ENCODE peak calls at places on chromosomes 2 and 18, in seven cellular contexts. One of them, this sample, is unnamed.

GRCh38 chr2:62787381-62787780 is 81.9 kb downstream of the EHBP1 start:
- DNase-seq in cardiac muscle cell: peak; percentile 49
- DNase-seq in sigmoid colon: no peak
- DNase-seq in K562: peak; percentile 24
- DNase-seq in left lung: no peak
- DNase-seq in neural progenitor cell: peak; percentile 42
- DNase-seq in Peyer's patch: no peak
- DNase-seq in this sample: peak; percentile 74

GRCh38 chr2:237577956-237578870 is 11.8 kb downstream of the PRLH start:
- DNase-seq in cardiac muscle cell: no peak
- DNase-seq in sigmoid colon: no peak
- DNase-seq in K562: no peak
- DNase-seq in left lung: no peak
- DNase-seq in neural progenitor cell: no peak
- DNase-seq in Peyer's patch: no peak
- DNase-seq in this sample: no peak

GRCh38 chr2:203453858-203454451 is 81.1 kb downstream of the RAPH1 start:
- DNase-seq in cardiac muscle cell: peak; percentile 55
- DNase-seq in sigmoid colon: no peak
- DNase-seq in K562: peak; percentile 58
- DNase-seq in left lung: no peak
- DNase-seq in neural progenitor cell: peak; percentile 30
- DNase-seq in Peyer's patch: no peak
- DNase-seq in this sample: peak; percentile 27

GRCh38 chr18:23716516-23716915 is 27.3 kb downstream of the LAMA3 start:
- DNase-seq in cardiac muscle cell: no peak
- DNase-seq in sigmoid colon: no peak
- DNase-seq in K562: peak; percentile 22
- DNase-seq in left lung: no peak
- DNase-seq in neural progenitor cell: no peak
- DNase-seq in Peyer's patch: no peak
- DNase-seq in this sample: peak; percentile 21

GRCh38 chr2:42742740-42743666 is 20.9 kb downstream of the OXER1 start:
- DNase-seq in cardiac muscle cell: no peak
- DNase-seq in sigmoid colon: no peak
- DNase-seq in K562: no peak
- DNase-seq in left lung: no peak
- DNase-seq in neural progenitor cell: no peak
- DNase-seq in Peyer's patch: no peak
- DNase-seq in this sample: no peak

GRCh38 chr2:240913810-240914644 is 7.9 kb downstream of the CROCC2 start:
- DNase-seq in cardiac muscle cell: peak; percentile 65
- DNase-seq in sigmoid colon: peak; percentile 76
- DNase-seq in K562: peak; percentile 54
- DNase-seq in left lung: no peak
- DNase-seq in neural progenitor cell: peak; percentile 82
- DNase-seq in Peyer's patch: peak; percentile 51
- DNase-seq in this sample: peak; percentile 84

GRCh38 chr2:61423714-61424113 is 47.2 kb downstream of the USP34 start:
- DNase-seq in cardiac muscle cell: no peak
- DNase-seq in sigmoid colon: no peak
- DNase-seq in K562: no peak
- DNase-seq in left lung: no peak
- DNase-seq in neural progenitor cell: no peak
- DNase-seq in Peyer's patch: no peak
- DNase-seq in this sample: no peak

GRCh38 chr18:5543854-5544389 is at the start of gene EPB41L3:
- DNase-seq in cardiac muscle cell: peak; percentile 61
- DNase-seq in sigmoid colon: peak; percentile 84
- DNase-seq in K562: no peak
- DNase-seq in left lung: peak; percentile 50
- DNase-seq in neural progenitor cell: peak; percentile 55
- DNase-seq in Peyer's patch: no peak
- DNase-seq in this sample: no peak

GRCh38 chr2:52934354-52934898 is 833.2 kb upstream of the CHAC2 start:
- DNase-seq in cardiac muscle cell: no peak
- DNase-seq in sigmoid colon: no peak
- DNase-seq in K562: no peak
- DNase-seq in left lung: no peak
- DNase-seq in neural progenitor cell: no peak
- DNase-seq in Peyer's patch: no peak
- DNase-seq in this sample: no peak

GRCh38 chr2:60394467-60394866 is 159.0 kb downstream of the BCL11A start:
- DNase-seq in cardiac muscle cell: no peak
- DNase-seq in sigmoid colon: no peak
- DNase-seq in K562: no peak
- DNase-seq in left lung: no peak
- DNase-seq in neural progenitor cell: no peak
- DNase-seq in Peyer's patch: no peak
- DNase-seq in this sample: no peak

GRCh38 chr2:188338463-188338862 is 46.8 kb downstream of the GULP1 start:
- DNase-seq in cardiac muscle cell: no peak
- DNase-seq in sigmoid colon: no peak
- DNase-seq in K562: no peak
- DNase-seq in left lung: no peak
- DNase-seq in neural progenitor cell: no peak
- DNase-seq in Peyer's patch: no peak
- DNase-seq in this sample: no peak

GRCh38 chr2:46885376-46885775 is 30.2 kb downstream of the MCFD2 start:
- DNase-seq in cardiac muscle cell: no peak
- DNase-seq in sigmoid colon: peak; percentile 17
- DNase-seq in K562: no peak
- DNase-seq in left lung: no peak
- DNase-seq in neural progenitor cell: no peak
- DNase-seq in Peyer's patch: no peak
- DNase-seq in this sample: no peak

GRCh38 chr18:62576858-62577512 is 54.2 kb downstream of the ZCCHC2 start:
- DNase-seq in cardiac muscle cell: no peak
- DNase-seq in sigmoid colon: no peak
- DNase-seq in K562: no peak
- DNase-seq in left lung: no peak
- DNase-seq in neural progenitor cell: no peak
- DNase-seq in Peyer's patch: no peak
- DNase-seq in this sample: no peak

GRCh38 chr2:150888337-150888736 is 373.3 kb downstream of the RBM43 start:
- DNase-seq in cardiac muscle cell: no peak
- DNase-seq in sigmoid colon: no peak
- DNase-seq in K562: no peak
- DNase-seq in left lung: no peak
- DNase-seq in neural progenitor cell: no peak
- DNase-seq in Peyer's patch: no peak
- DNase-seq in this sample: no peak

GRCh38 chr2:231227309-231228162 is 29.1 kb downstream of the ARMC9 start:
- DNase-seq in cardiac muscle cell: peak; percentile 77
- DNase-seq in sigmoid colon: peak; percentile 88
- DNase-seq in K562: peak; percentile 70
- DNase-seq in left lung: peak; percentile 57
- DNase-seq in neural progenitor cell: peak; percentile 84
- DNase-seq in Peyer's patch: peak; percentile 54
- DNase-seq in this sample: peak; percentile 79

GRCh38 chr2:71136174-71136573 is 5.7 kb downstream of the MPHOSPH10 start:
- DNase-seq in cardiac muscle cell: no peak
- DNase-seq in sigmoid colon: no peak
- DNase-seq in K562: no peak
- DNase-seq in left lung: no peak
- DNase-seq in neural progenitor cell: no peak
- DNase-seq in Peyer's patch: no peak
- DNase-seq in this sample: no peak

GRCh38 chr18:70422061-70422965 is 133.5 kb downstream of the SOCS6 start:
- DNase-seq in cardiac muscle cell: no peak
- DNase-seq in sigmoid colon: peak; percentile 84
- DNase-seq in K562: peak; percentile 7
- DNase-seq in left lung: peak; percentile 87
- DNase-seq in neural progenitor cell: no peak
- DNase-seq in Peyer's patch: no peak
- DNase-seq in this sample: peak; percentile 24

GRCh38 chr2:69200107-69200520 is 186.9 kb downstream of the GFPT1 start:
- DNase-seq in cardiac muscle cell: no peak
- DNase-seq in sigmoid colon: peak; percentile 70
- DNase-seq in K562: no peak
- DNase-seq in left lung: no peak
- DNase-seq in neural progenitor cell: no peak
- DNase-seq in Peyer's patch: no peak
- DNase-seq in this sample: no peak

GRCh38 chr18:58557013-58557435 is 71.9 kb downstream of the ALPK2 start:
- DNase-seq in cardiac muscle cell: no peak
- DNase-seq in sigmoid colon: no peak
- DNase-seq in K562: no peak
- DNase-seq in left lung: no peak
- DNase-seq in neural progenitor cell: no peak
- DNase-seq in Peyer's patch: peak; percentile 85
- DNase-seq in this sample: no peak

GRCh38 chr2:74498500-74499268 is 719 bp downstream of the LBX2 start:
- DNase-seq in cardiac muscle cell: peak; percentile 45
- DNase-seq in sigmoid colon: no peak
- DNase-seq in K562: no peak
- DNase-seq in left lung: no peak
- DNase-seq in neural progenitor cell: peak; percentile 88
- DNase-seq in Peyer's patch: no peak
- DNase-seq in this sample: no peak

GRCh38 chr2:74501335-74502071 is 2.1 kb upstream of the LBX2 start:
- DNase-seq in cardiac muscle cell: no peak
- DNase-seq in sigmoid colon: no peak
- DNase-seq in K562: peak; percentile 34
- DNase-seq in left lung: no peak
- DNase-seq in neural progenitor cell: peak; percentile 41
- DNase-seq in Peyer's patch: no peak
- DNase-seq in this sample: no peak

GRCh38 chr2:74499269-74499939 is at the start of gene LBX2:
- DNase-seq in cardiac muscle cell: peak; percentile 47
- DNase-seq in sigmoid colon: no peak
- DNase-seq in K562: no peak
- DNase-seq in left lung: no peak
- DNase-seq in neural progenitor cell: peak; percentile 60
- DNase-seq in Peyer's patch: no peak
- DNase-seq in this sample: no peak

GRCh38 chr2:74500578-74500946 is 1.2 kb upstream of the LBX2 start:
- DNase-seq in cardiac muscle cell: no peak
- DNase-seq in sigmoid colon: no peak
- DNase-seq in K562: no peak
- DNase-seq in left lung: no peak
- DNase-seq in neural progenitor cell: no peak
- DNase-seq in Peyer's patch: no peak
- DNase-seq in this sample: no peak

DNA sequence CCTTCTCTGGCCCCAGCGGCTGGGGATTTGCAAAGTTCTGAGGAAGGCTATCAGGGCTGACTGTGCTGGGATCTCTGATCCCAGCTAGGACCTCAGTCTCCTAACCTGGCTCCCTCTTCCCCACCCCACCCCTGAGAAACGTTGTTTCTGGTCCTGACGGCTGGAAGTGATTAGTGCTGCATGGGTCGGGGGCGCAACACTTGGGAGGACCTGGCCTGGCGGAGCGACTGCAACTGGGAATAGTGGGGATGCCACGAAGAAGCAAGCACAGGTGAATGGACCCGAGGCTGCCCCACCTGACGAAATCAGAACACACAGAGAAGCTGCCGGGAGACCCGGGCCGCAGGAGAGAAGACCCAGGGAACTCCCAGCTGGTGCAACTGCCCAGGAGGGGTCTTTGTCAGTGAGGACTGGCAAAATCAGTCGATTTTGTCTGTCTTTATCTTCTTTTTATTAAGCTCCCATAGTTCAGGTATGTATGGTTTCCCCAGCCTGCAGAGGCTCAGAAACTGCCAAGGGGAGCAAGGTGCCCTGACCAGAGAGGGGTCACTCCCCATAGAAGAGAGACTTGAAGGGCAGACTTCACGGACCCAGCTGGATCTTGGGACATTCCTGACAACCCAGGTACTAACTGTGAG is 656 bp upstream of the LBX2 start:
- DNase-seq in cardiac muscle cell: no peak
- DNase-seq in sigmoid colon: no peak
- DNase-seq in K562: no peak
- DNase-seq in left lung: no peak
- DNase-seq in neural progenitor cell: no peak
- DNase-seq in Peyer's patch: no peak
- DNase-seq in this sample: no peak
- H3K4me1 ChIP-seq in cardiac muscle cell: peaks cover 17% of the 10 kb centered on the region
- H3K4me1 ChIP-seq in sigmoid colon: peaks cover 45% of the 10 kb centered on the region
- H3K4me1 ChIP-seq in K562: peaks cover 19% of the 10 kb centered on the region
- H3K4me1 ChIP-seq in left lung: peaks cover 25% of the 10 kb centered on the region
- H3K4me1 ChIP-seq in neural progenitor cell: peaks cover 35% of the 10 kb centered on the region
- H3K4me1 ChIP-seq in Peyer's patch: peaks cover 27% of the 10 kb centered on the region
- H3K4me1 ChIP-seq in this sample: no peaks in the 10 kb centered on the region

GRCh38 chr18:39799010-39799409 is 2156.0 kb upstream of the PIK3C3 start:
- DNase-seq in cardiac muscle cell: no peak
- DNase-seq in sigmoid colon: no peak
- DNase-seq in K562: no peak
- DNase-seq in left lung: no peak
- DNase-seq in neural progenitor cell: no peak
- DNase-seq in Peyer's patch: no peak
- DNase-seq in this sample: no peak
- H3K4me3 ChIP-seq in cardiac muscle cell: peak overlapping the region; percentile 57
- H3K4me3 ChIP-seq in sigmoid colon: no peak overlapping the region
- H3K4me3 ChIP-seq in K562: no peak overlapping the region
- H3K4me3 ChIP-seq in left lung: peak overlapping the region; percentile 40
- H3K4me3 ChIP-seq in neural progenitor cell: peak overlapping the region; percentile 42
- H3K4me3 ChIP-seq in Peyer's patch: peak overlapping the region; percentile 8
- H3K4me3 ChIP-seq in this sample: peak overlapping the region; percentile 75

GRCh38 chr2:156459720-156460119 is 23.5 kb downstream of the GPD2 start:
- DNase-seq in cardiac muscle cell: peak; percentile 57
- DNase-seq in sigmoid colon: no peak
- DNase-seq in K562: no peak
- DNase-seq in left lung: no peak
- DNase-seq in neural progenitor cell: no peak
- DNase-seq in Peyer's patch: no peak
- DNase-seq in this sample: no peak
- H3K4me1 ChIP-seq in cardiac muscle cell: peaks cover 10% of the 10 kb centered on the region
- H3K4me1 ChIP-seq in sigmoid colon: peaks cover under 1% of the 10 kb centered on the region
- H3K4me1 ChIP-seq in K562: no peaks in the 10 kb centered on the region
- H3K4me1 ChIP-seq in left lung: no peaks in the 10 kb centered on the region
- H3K4me1 ChIP-seq in neural progenitor cell: no peaks in the 10 kb centered on the region
- H3K4me1 ChIP-seq in Peyer's patch: no peaks in the 10 kb centered on the region
- H3K4me1 ChIP-seq in this sample: no peaks in the 10 kb centered on the region

DNA sequence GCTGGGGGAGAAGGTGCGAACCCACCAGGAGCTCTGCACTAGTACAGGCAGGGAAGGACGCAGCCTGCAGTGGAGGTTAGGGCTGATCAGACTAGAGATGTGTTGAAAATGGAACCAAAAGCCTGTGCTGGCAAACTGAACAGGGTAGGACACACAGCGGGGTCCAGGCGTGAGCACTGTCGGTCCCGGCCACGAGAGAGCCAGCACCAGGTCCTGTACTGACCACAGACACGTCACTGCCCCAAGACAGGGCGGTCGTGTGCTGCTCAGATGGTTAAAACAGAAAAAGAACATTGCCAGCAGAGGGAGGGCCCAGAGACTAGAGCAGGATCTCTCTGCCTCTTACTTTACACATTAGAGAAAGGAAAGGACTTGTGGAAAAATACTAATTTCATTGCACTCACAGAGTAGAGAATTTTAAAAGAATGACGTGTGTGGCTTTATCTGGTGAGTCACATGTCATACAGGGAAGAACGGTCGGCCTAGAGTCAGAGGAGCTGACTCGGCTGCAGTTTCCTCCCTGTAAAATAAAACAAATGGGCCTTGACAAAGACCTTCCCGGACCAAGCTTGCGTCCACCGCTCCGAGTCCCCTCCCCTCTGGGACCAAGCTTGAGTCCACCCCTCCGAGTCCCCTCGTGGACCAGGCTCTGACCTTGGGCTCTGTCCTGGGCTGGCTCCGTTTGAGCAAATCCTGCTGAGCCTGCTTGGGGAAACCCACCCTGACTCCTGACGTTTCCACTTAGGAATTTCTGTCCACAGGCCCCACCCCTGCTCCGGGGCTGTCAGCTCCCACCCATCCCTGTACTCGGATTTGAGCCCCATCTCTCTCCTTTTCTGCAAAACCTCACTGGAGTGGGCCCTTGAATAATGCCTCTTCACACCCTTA is 16.7 kb upstream of the ADI1 start:
- DNase-seq in cardiac muscle cell: no peak
- DNase-seq in sigmoid colon: peak; percentile 86
- DNase-seq in K562: peak; percentile 71
- DNase-seq in left lung: peak; percentile 72
- DNase-seq in neural progenitor cell: no peak
- DNase-seq in Peyer's patch: no peak
- DNase-seq in this sample: peak; percentile 79
- H3K4me3 ChIP-seq in cardiac muscle cell: no peak overlapping the region
- H3K4me3 ChIP-seq in sigmoid colon: peak overlapping the region; percentile 49
- H3K4me3 ChIP-seq in K562: peak overlapping the region; percentile 40
- H3K4me3 ChIP-seq in left lung: peak overlapping the region; percentile 24
- H3K4me3 ChIP-seq in neural progenitor cell: no peak overlapping the region
- H3K4me3 ChIP-seq in Peyer's patch: peak overlapping the region; percentile 13
- H3K4me3 ChIP-seq in this sample: peak overlapping the region; percentile 61

This sample was measured in SJCRH30.